ENCODE peak calls at places on chromosome 1, in seven cellular contexts. U is thyroid gland, Y is heart left ventricle, M is AG04449, D is thoracic aorta, P is fibroblast of mammary gland, A is retinal pigment epithelial cell. X is an unnamed sample.

GRCh38 chr1:211734791-211735190 is 59.4 kb upstream of the NEK2 start:
- DNase-seq in U (peak; percentile 87), Y (no peak), M (no peak), D (no peak), P (no peak), A (no peak), X (no peak)

GRCh38 chr1:202852163-202852904 is 36.6 kb downstream of the RABIF start:
- DNase-seq in U (no peak), Y (no peak), M (no peak), D (no peak), P (peak; percentile 62), A (peak; percentile 28), X (peak; percentile 63)

GRCh38 chr1:246708166-246708565 is 16.0 kb upstream of the SCCPDH start:
- DNase-seq in U (no peak), Y (no peak), M (no peak), D (no peak), P (no peak), A (no peak), X (no peak)

GRCh38 chr1:175839678-175840669 is 96.6 kb upstream of the TNR start:
- DNase-seq in U (no peak), Y (no peak), M (no peak), D (no peak), P (no peak), A (no peak), X (peak; percentile 54)

GRCh38 chr1:89125571-89126233 is at the start of gene GBP2:
- DNase-seq in U (no peak), Y (no peak), M (peak; percentile 33), D (no peak), P (peak; percentile 86), A (peak; percentile 52), X (peak; percentile 89)

GRCh38 chr1:174875306-174875705 is 124.4 kb upstream of the CACYBP start:
- DNase-seq in U (peak; percentile 19), Y (no peak), M (no peak), D (no peak), P (no peak), A (no peak), X (no peak)

GRCh38 chr1:201808633-201808990 is 20.3 kb upstream of the IPO9 start:
- DNase-seq in U (no peak), Y (no peak), M (no peak), D (no peak), P (no peak), A (no peak), X (no peak)

GRCh38 chr1:4880621-4881020 is 226.2 kb downstream of the AJAP1 start:
- DNase-seq in U (no peak), Y (no peak), M (no peak), D (no peak), P (no peak), A (no peak), X (no peak)

GRCh38 chr1:218499021-218499691 is 154.0 kb downstream of the TGFB2 start:
- DNase-seq in U (no peak), Y (no peak), M (peak; percentile 83), D (no peak), P (peak; percentile 73), A (no peak), X (peak; percentile 90)

GRCh38 chr1:118104956-118105355 is 80.1 kb downstream of the SPAG17 start:
- DNase-seq in U (no peak), Y (no peak), M (no peak), D (no peak), P (peak; percentile 31), A (no peak), X (no peak)

GRCh38 chr1:67700692-67701410 is 15.8 kb downstream of the GADD45A start:
- DNase-seq in U (no peak), Y (no peak), M (no peak), D (no peak), P (no peak), A (no peak), X (peak; percentile 68)

GRCh38 chr1:11903210-11903609 is 23.0 kb downstream of the KIAA2013 start:
- DNase-seq in U (no peak), Y (no peak), M (no peak), D (no peak), P (no peak), A (no peak), X (no peak)

GRCh38 chr1:56331892-56332567 is 247.3 kb downstream of the PLPP3 start:
- DNase-seq in U (no peak), Y (no peak), M (no peak), D (no peak), P (peak; percentile 76), A (no peak), X (no peak)

GRCh38 chr1:227728059-227728891 is 6.8 kb downstream of the JMJD4 start:
- DNase-seq in U (peak; percentile 90), Y (peak; percentile 85), M (no peak), D (peak; percentile 53), P (peak; percentile 42), A (peak; percentile 50), X (peak; percentile 61)

GRCh38 chr1:212916395-212917133 is 33.8 kb upstream of the VASH2 start:
- DNase-seq in U (peak; percentile 67), Y (peak; percentile 54), M (no peak), D (no peak), P (peak; percentile 34), A (no peak), X (peak; percentile 24)

GRCh38 chr1:2046225-2046917 is 3.8 kb upstream of the PRKCZ start:
- DNase-seq in U (peak; percentile 72), Y (peak; percentile 56), M (no peak), D (no peak), P (peak; percentile 2), A (no peak), X (peak; percentile 13)

DNA sequence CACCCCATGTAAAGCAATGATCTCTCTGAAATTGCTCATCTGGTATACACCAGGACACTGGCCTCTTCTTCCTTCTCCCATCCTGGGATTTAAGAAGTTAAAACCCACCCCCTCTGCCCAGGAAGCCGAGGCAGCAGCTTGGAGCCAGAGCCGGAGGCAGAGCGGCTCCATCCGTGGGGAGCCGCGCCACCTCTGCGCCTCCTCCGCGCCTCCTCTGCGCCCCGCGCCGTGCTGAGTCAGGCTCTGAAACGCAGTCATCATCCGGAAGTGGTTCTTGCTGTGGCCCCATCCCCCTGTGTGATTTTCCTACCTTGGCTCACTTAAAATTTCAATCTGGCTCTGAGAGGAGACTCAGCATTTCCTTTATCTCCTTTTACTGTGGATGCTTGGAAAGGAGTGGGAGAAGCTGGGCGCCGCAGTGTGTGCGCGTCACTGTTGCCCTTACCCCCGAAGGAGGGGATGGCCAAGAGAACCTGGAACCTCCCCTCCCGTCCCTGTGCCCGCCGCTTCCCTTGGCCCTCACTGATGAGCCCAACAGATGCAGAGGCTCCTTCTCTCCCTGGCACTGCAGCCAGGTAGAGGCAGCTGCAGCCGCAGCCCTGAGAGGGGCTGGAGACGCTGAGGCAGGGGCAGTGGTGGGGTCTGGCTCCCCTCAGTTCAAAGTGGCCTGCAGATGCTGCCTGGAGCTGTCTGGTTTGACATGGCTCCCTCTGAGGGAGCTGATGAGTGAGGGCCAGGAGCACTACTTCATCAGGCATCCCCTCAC is 15.3 kb upstream of the NPHP4 start:
- DNase-seq in U (no peak), Y (no peak), M (no peak), D (no peak), P (peak; percentile 47), A (no peak), X (peak; percentile 13)
- H3K4me3 ChIP-seq in U (no peak overlapping the region), Y (no peak overlapping the region), M (no peak overlapping the region), D (no peak overlapping the region), P (no peak overlapping the region), A (no peak overlapping the region), X (no peak overlapping the region)

DNA sequence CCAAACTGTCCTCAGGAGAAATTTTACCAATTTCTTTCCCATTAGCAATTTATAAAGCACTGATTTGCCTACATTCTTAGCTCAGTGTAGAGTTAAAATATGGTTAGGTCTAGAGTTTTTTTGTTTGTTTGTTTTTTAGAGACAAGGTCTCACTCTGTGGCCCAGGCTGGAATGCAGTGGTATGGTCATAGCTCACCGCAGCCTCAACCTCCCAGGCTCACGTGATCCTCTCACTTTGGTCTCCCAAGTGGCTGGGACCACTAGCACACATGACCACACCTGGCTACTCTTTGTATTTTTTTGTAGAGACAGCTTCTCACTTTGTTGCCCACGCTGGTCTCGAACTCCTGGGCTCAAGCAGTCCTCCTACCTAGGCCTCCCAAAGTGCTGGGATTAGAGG is 10.6 kb upstream of the RALGPS2 start:
- DNase-seq in U (no peak), Y (no peak), M (no peak), D (no peak), P (no peak), A (no peak), X (no peak)
- TF ChIP-seq CTCF in U (no peak), Y (no peak), M (no peak), D (no peak), P (no peak), A (no peak), X (no peak)

DNA sequence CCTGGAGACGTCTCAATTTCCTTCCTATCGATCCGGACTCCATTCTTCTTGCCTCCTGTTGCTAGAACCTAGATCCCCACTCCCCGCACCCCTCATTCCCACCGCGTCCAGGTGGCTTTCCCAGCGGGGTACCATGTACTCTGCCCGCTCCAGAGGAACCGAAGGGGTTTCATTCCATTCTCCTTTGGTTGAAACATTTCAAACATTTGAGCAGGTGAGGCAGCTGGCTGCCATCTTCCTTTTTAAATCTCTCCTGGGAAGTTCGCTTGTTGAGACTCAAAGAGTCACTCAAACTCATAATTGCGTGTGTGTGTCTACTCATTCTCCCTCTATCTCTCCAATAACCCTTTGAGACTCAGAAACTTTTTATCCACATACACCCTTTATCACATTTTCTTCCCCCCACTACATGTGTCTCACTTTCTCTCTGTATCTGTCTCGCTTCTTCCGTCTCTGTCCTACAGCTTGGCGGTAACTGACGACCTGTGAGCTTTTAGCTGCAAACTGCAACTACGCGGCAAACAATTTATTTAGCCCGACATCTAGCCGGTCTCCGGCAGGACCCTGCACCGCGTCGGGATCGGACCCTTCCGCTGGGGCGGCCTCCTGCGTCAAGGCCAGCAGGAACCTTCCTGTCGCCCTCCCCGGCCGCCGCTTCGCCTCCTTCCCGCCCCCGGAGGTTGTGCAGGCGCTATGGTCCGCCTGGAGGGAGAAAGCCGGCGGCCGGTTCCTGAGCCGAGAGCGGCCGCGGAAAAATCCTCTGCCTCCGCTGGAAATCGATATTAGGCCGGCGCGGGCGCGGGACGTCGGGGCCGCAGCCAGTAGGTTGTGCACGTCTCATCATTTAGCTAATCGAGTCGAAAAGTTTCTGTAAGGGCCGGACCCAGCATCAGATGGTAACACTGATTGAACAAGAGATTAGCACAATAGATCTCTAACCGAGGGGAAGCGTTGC is 3.0 kb upstream of the FOXD3 start:
- DNase-seq in U (no peak), Y (no peak), M (no peak), D (no peak), P (no peak), A (no peak), X (no peak)
- H3K4me3 ChIP-seq in U (no peak overlapping the region), Y (no peak overlapping the region), M (no peak overlapping the region), D (no peak overlapping the region), P (no peak overlapping the region), A (no peak overlapping the region), X (no peak overlapping the region)

DNA sequence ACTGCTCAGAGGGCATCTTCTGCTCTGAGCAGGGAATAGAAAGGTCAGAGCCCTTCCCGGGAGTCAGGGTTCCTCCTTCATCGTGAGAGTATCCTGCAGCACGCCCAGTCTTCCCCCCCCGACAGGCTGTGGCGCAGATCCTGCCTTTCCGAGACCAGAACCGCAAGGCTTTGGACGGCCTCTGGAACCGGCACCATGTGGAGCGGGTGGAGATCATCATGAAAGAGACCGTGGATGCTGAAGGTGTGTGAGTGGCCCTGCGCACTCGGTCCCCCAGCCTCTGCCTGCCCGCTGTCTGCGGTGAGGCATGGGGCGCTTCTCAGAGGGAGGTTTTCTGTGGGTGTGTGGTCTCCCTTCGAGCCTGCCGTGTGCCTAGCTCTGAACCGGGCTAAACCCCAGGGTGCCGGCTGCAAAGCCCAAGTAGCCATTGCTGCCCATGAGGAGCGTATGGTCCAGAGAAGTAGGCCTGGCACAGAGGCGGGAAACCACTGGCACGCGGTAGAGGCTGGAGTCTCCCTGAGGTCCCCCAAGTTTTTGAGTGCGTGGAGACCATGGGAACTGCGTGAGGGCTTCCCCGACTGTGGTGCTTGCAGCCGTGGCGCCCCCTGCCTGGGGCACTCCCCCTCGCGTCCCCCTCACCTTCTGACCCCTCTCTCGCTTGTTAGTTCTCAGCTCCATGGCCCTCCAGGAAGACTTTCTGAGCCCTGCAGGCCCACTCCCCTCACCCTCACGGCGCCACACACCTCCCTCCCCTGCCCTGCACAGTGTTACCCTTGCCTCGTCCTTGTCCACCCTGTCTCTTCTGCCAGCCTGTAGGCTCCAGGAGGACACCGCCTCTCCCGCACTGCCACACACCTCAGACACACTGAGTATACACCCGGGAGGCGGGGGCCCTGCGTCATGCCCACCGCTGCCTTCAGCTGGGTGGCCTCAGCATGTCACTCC is 12.5 kb downstream of the H6PD start:
- DNase-seq in U (no peak), Y (peak; percentile 55), M (no peak), D (no peak), P (no peak), A (no peak), X (no peak)
- TF ChIP-seq CTCF in U (no peak), Y (no peak), M (no peak), D (no peak), P (no peak), A (no peak), X (no peak)

X was measured in fibroblast of villous mesenchyme.